ENCODE peak calls at places on chromosomes 11 and 22, in six cellular contexts. One of them, this sample, is unnamed.

GRCh38 chr11:116357769-116358544 is 414.8 kb downstream of the BUD13 start:
- DNase-seq in NCI-H460: no peak
- DNase-seq in NCI-H2081: no peak
- DNase-seq in CD4-positive, alpha-beta memory T cell: no peak
- DNase-seq in GM03348: no peak
- DNase-seq in Right ventricle myocardium superior: no peak
- DNase-seq in this sample: no peak

GRCh38 chr11:73230931-73231330 is 12.8 kb downstream of the P2RY2 start:
- DNase-seq in NCI-H2081: no peak
- DNase-seq in GM03348: no peak
- DNase-seq in Right ventricle myocardium superior: no peak
- DNase-seq in NCI-H460: no peak
- DNase-seq in CD4-positive, alpha-beta memory T cell: no peak
- DNase-seq in this sample: no peak

GRCh38 chr11:47641585-47642098 is 717 bp downstream of the MTCH2 start:
- DNase-seq in CD4-positive, alpha-beta memory T cell: peak
- DNase-seq in NCI-H460: no peak
- DNase-seq in GM03348: peak
- DNase-seq in NCI-H2081: peak
- DNase-seq in Right ventricle myocardium superior: no peak
- DNase-seq in this sample: no peak

GRCh38 chr11:2995893-2996554 is 3.9 kb upstream of the NAP1L4 start:
- DNase-seq in Right ventricle myocardium superior: no peak
- DNase-seq in CD4-positive, alpha-beta memory T cell: no peak
- DNase-seq in GM03348: no peak
- DNase-seq in NCI-H460: no peak
- DNase-seq in NCI-H2081: no peak
- DNase-seq in this sample: no peak

GRCh38 chr11:35365961-35366360 is 53.4 kb downstream of the SLC1A2 start:
- DNase-seq in GM03348: no peak
- DNase-seq in NCI-H2081: no peak
- DNase-seq in Right ventricle myocardium superior: no peak
- DNase-seq in NCI-H460: no peak
- DNase-seq in CD4-positive, alpha-beta memory T cell: no peak
- DNase-seq in this sample: no peak

GRCh38 chr11:61071208-61071681 is 31.0 kb upstream of the CD5 start:
- DNase-seq in GM03348: no peak
- DNase-seq in CD4-positive, alpha-beta memory T cell: peak
- DNase-seq in NCI-H460: no peak
- DNase-seq in NCI-H2081: no peak
- DNase-seq in Right ventricle myocardium superior: no peak
- DNase-seq in this sample: no peak

GRCh38 chr22:46336119-46337078 is 885 bp downstream of the TRMU start:
- DNase-seq in NCI-H460: no peak
- DNase-seq in GM03348: peak
- DNase-seq in CD4-positive, alpha-beta memory T cell: no peak
- DNase-seq in NCI-H2081: no peak
- DNase-seq in Right ventricle myocardium superior: no peak
- DNase-seq in this sample: no peak

GRCh38 chr22:31923166-31923565 is 21.2 kb upstream of the YWHAH start:
- DNase-seq in Right ventricle myocardium superior: peak
- DNase-seq in CD4-positive, alpha-beta memory T cell: no peak
- DNase-seq in NCI-H460: no peak
- DNase-seq in NCI-H2081: no peak
- DNase-seq in GM03348: no peak
- DNase-seq in this sample: peak

GRCh38 chr22:40238425-40239344 is 61.0 kb downstream of the TNRC6B start:
- DNase-seq in CD4-positive, alpha-beta memory T cell: no peak
- DNase-seq in GM03348: peak
- DNase-seq in NCI-H460: peak
- DNase-seq in Right ventricle myocardium superior: peak
- DNase-seq in NCI-H2081: no peak
- DNase-seq in this sample: no peak

GRCh38 chr11:117314840-117315239 is 1.2 kb downstream of the BACE1 start:
- DNase-seq in NCI-H460: no peak
- DNase-seq in NCI-H2081: no peak
- DNase-seq in GM03348: no peak
- DNase-seq in Right ventricle myocardium superior: no peak
- DNase-seq in CD4-positive, alpha-beta memory T cell: no peak
- DNase-seq in this sample: no peak

GRCh38 chr11:132171031-132171430 is 800.6 kb downstream of the NTM start:
- DNase-seq in GM03348: no peak
- DNase-seq in NCI-H460: no peak
- DNase-seq in Right ventricle myocardium superior: no peak
- DNase-seq in NCI-H2081: no peak
- DNase-seq in CD4-positive, alpha-beta memory T cell: no peak
- DNase-seq in this sample: no peak

GRCh38 chr11:43969543-43969942 is 27.1 kb downstream of the C11orf96 start:
- DNase-seq in CD4-positive, alpha-beta memory T cell: no peak
- DNase-seq in NCI-H460: no peak
- DNase-seq in NCI-H2081: peak
- DNase-seq in Right ventricle myocardium superior: peak
- DNase-seq in GM03348: peak
- DNase-seq in this sample: peak

GRCh38 chr11:119626910-119627305 is 102.1 kb downstream of the NECTIN1 start:
- DNase-seq in NCI-H2081: no peak
- DNase-seq in GM03348: no peak
- DNase-seq in Right ventricle myocardium superior: no peak
- DNase-seq in CD4-positive, alpha-beta memory T cell: no peak
- DNase-seq in NCI-H460: no peak
- DNase-seq in this sample: peak

This sample was measured in SJCRH30.